ENCODE peak calls at places on chromosomes 7 and 10, in four cellular contexts. One of them, this sample, is unnamed.

GRCh38 chr10:48445932-48446331 is 139.5 kb downstream of the MAPK8 start:
- DNase-seq in astrocyte of the spinal cord: no peak
- DNase-seq in stomach: no peak
- DNase-seq in kidney: no peak
- DNase-seq in this sample: no peak

GRCh38 chr7:154306036-154306435 is 253.8 kb downstream of the DPP6 start:
- DNase-seq in kidney: no peak
- DNase-seq in astrocyte of the spinal cord: no peak
- DNase-seq in stomach: no peak
- DNase-seq in this sample: no peak

GRCh38 chr10:78318305-78318704 is 284.6 kb downstream of the RPS24 start:
- DNase-seq in astrocyte of the spinal cord: no peak
- DNase-seq in stomach: no peak
- DNase-seq in kidney: no peak
- DNase-seq in this sample: no peak

GRCh38 chr7:50663396-50664102 is 98.3 kb upstream of the DDC start:
- DNase-seq in kidney: no peak
- DNase-seq in astrocyte of the spinal cord: no peak
- DNase-seq in stomach: no peak
- DNase-seq in this sample: no peak

GRCh38 chr7:114081606-114082425 is 163.0 kb upstream of the PPP1R3A start:
- DNase-seq in kidney: no peak
- DNase-seq in astrocyte of the spinal cord: peak
- DNase-seq in stomach: no peak
- DNase-seq in this sample: peak

GRCh38 chr7:153370092-153370491 is 610.5 kb downstream of the ACTR3B start:
- DNase-seq in astrocyte of the spinal cord: no peak
- DNase-seq in stomach: no peak
- DNase-seq in kidney: no peak
- DNase-seq in this sample: no peak

GRCh38 chr10:48506147-48506917 is 98.5 kb downstream of the ARHGAP22 start:
- DNase-seq in stomach: peak
- DNase-seq in kidney: no peak
- DNase-seq in astrocyte of the spinal cord: peak
- DNase-seq in this sample: no peak

GRCh38 chr7:64558781-64559180 is 4.1 kb downstream of the ZNF680 start:
- DNase-seq in astrocyte of the spinal cord: no peak
- DNase-seq in kidney: no peak
- DNase-seq in stomach: no peak
- DNase-seq in this sample: no peak

GRCh38 chr10:123521076-123521475 is 145.1 kb upstream of the GPR26 start:
- DNase-seq in astrocyte of the spinal cord: no peak
- DNase-seq in stomach: no peak
- DNase-seq in kidney: no peak
- DNase-seq in this sample: no peak
- H3K4me3 ChIP-seq in astrocyte of the spinal cord: no peak
- H3K4me3 ChIP-seq in stomach: no peak
- H3K4me3 ChIP-seq in kidney: no peak
- H3K4me3 ChIP-seq in this sample: no peak

GRCh38 chr10:7181416-7181815 is 229.4 kb downstream of the SFMBT2 start:
- DNase-seq in kidney: no peak
- DNase-seq in stomach: no peak
- DNase-seq in astrocyte of the spinal cord: no peak
- DNase-seq in this sample: no peak
- H3K4me3 ChIP-seq in kidney: no peak
- H3K4me3 ChIP-seq in stomach: no peak
- H3K4me3 ChIP-seq in astrocyte of the spinal cord: no peak
- H3K4me3 ChIP-seq in this sample: no peak

GRCh38 chr10:55813451-55814170 is 547.4 kb downstream of the ZWINT start:
- DNase-seq in kidney: peak
- DNase-seq in stomach: no peak
- DNase-seq in astrocyte of the spinal cord: no peak
- DNase-seq in this sample: no peak
- H3K4me3 ChIP-seq in kidney: no peak
- H3K4me3 ChIP-seq in stomach: no peak
- H3K4me3 ChIP-seq in astrocyte of the spinal cord: no peak
- H3K4me3 ChIP-seq in this sample: no peak

GRCh38 chr7:21542891-21543527 is at the start of gene DNAH11:
- DNase-seq in stomach: peak
- DNase-seq in kidney: peak
- DNase-seq in astrocyte of the spinal cord: peak
- DNase-seq in this sample: peak
- H3K4me3 ChIP-seq in stomach: peak
- H3K4me3 ChIP-seq in kidney: peak
- H3K4me3 ChIP-seq in astrocyte of the spinal cord: peak
- H3K4me3 ChIP-seq in this sample: peak

DNA sequence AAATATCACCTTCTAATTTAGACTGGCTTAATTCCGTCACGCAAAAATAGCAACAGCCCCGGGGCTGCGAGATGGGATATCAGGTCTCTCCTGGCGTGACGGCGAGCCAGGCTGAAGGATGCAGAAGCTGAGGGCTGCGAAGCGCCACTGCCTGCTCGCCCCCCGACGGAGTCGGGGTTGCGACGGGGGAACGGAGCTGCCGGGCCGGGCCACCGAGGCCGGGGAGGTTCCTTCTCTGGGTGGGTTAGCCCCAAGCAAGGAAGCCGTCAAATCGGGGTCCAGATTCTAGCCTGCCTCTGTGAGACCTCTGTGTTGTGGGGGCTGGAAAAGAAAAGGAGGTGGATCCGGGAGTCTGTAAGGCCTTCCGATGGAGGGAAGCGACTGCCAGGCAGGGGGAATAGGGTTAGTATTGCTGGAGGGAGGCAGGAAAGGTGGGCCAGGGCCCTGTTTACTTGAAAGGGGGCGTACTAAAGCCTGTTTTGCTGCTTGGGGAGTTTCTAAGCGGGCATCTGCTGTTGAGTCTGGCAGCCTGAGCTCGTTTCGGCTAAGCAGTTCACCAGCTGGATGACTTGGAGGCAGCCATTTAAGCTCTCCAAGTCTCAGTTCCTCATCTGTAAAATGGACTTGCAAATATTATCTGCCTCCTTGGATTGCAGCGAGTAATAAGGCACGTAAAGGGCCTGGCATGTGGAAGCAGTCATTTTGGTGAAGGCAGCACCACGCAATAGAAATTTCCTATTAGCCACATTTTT is 43.8 kb downstream of the LDB3 start:
- DNase-seq in astrocyte of the spinal cord: peak
- DNase-seq in stomach: no peak
- DNase-seq in kidney: no peak
- DNase-seq in this sample: no peak
- H3K4me3 ChIP-seq in astrocyte of the spinal cord: peak
- H3K4me3 ChIP-seq in stomach: peak
- H3K4me3 ChIP-seq in kidney: peak
- H3K4me3 ChIP-seq in this sample: peak

GRCh38 chr10:8331896-8332729 is 277.6 kb downstream of the GATA3 start:
- DNase-seq in stomach: peak
- DNase-seq in astrocyte of the spinal cord: peak
- DNase-seq in kidney: peak
- DNase-seq in this sample: peak
- H3K4me3 ChIP-seq in stomach: peak
- H3K4me3 ChIP-seq in astrocyte of the spinal cord: peak
- H3K4me3 ChIP-seq in kidney: peak
- H3K4me3 ChIP-seq in this sample: peak

DNA sequence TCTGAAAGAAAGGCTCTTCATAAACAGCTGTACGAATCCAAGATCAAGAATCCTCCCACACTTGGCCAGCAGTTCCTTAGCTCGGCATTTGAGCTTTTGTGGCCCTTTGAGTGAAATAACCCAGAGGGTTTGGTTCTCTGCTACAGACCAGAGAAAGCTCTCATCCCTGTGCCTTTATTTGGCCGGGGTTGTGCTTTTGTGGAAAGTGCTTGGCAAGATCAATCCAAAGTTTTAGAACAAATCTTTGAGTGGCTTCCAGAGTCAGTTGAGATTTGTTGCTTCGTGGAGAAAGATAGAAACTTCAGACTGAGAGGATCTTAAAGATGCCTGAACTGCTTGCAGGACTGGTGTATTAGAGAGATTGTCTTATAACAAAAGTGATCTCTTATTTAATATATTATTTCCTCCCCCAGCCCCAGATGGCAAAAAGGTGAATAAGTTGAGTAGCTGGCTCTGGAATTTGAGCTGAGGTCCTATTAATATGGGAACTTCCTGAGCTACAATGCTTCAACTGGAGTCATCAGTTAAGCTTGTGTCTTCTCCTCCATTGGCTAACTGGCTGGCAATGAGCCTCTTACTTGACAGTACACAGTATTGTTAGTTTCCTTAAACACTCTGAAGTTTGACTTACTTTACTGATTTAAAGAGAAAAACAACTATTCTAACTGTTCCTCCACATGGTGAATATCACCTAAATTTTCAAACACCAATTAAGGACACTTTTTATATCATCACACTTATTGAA is 687.3 kb downstream of the MAGI2 start:
- DNase-seq in stomach: no peak
- DNase-seq in astrocyte of the spinal cord: no peak
- DNase-seq in kidney: no peak
- DNase-seq in this sample: no peak
- H3K4me3 ChIP-seq in stomach: no peak
- H3K4me3 ChIP-seq in astrocyte of the spinal cord: no peak
- H3K4me3 ChIP-seq in kidney: no peak
- H3K4me3 ChIP-seq in this sample: no peak

GRCh38 chr10:99236627-99237309 is 1.1 kb upstream of the HPSE2 start:
- DNase-seq in stomach: no peak
- DNase-seq in kidney: no peak
- DNase-seq in astrocyte of the spinal cord: no peak
- DNase-seq in this sample: no peak
- H3K4me3 ChIP-seq in stomach: peak
- H3K4me3 ChIP-seq in kidney: no peak
- H3K4me3 ChIP-seq in astrocyte of the spinal cord: no peak
- H3K4me3 ChIP-seq in this sample: no peak

DNA sequence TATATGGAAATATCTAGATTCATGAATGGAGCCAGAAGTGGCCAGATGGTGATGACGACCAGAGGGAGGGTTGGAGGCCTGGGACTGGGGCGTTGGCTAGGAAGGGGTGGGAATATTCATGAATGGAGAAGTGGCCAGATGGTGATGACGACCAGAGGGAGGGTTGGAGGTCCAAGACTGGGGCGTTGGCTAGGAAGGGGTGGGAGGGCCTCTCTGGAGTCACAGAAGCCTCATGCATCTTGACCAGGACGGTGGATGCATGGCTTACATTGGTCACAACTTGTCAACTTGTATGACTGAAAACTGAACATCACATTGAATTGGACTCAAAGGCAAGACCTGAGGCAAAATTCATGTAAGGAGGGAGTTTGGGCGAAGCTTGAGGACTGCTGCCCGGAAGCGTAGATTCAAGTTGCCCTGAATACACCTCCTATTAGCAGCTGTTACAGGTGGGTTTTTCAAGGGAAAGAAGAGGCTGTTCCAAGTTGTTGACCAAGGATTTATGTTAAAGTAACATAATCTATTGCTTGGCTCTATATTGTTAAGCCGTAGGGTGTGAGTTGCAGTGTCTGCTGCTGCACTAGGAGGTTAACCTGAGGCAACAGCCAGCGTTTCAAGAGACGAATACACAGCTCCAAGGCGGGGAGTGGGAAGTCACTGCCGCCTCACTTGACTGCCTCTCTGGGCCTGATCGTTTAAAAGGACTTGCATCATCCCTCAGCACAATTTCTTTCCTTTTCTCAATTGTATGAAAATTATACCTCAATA is 55.1 kb upstream of the FAM20C start:
- DNase-seq in kidney: no peak
- DNase-seq in astrocyte of the spinal cord: no peak
- DNase-seq in stomach: no peak
- DNase-seq in this sample: no peak
- H3K4me3 ChIP-seq in kidney: no peak
- H3K4me3 ChIP-seq in astrocyte of the spinal cord: no peak
- H3K4me3 ChIP-seq in stomach: no peak
- H3K4me3 ChIP-seq in this sample: no peak

This sample was measured in retinal pigment epithelial cell.